ENCODE peak calls at places on chromosomes 1 and 21, in five cellular contexts. P, M, C, A and S are unnamed samples.

GRCh38 chr1:193031431-193031830 is 27.7 kb downstream of the UCHL5 start:
- DNase-seq in P (peak), M (peak), C (no peak), A (no peak), S (no peak)

GRCh38 chr1:16051039-16051438 is 7.5 kb downstream of the CLCNKB start:
- DNase-seq in P (no peak), M (no peak), C (no peak), A (no peak), S (no peak)

GRCh38 chr1:21904725-21905520 is 32.2 kb downstream of the HSPG2 start:
- DNase-seq in P (peak), M (peak), C (no peak), A (no peak), S (no peak)

GRCh38 chr1:232589111-232589808 is 40.7 kb downstream of the SIPA1L2 start:
- DNase-seq in P (no peak), M (no peak), C (no peak), A (no peak), S (no peak)

GRCh38 chr21:21268061-21268471 is 269.9 kb downstream of the NCAM2 start:
- DNase-seq in P (peak), M (no peak), C (peak), A (no peak), S (no peak)

GRCh38 chr21:25871566-25871965 is 136.8 kb downstream of the GABPA start:
- DNase-seq in P (no peak), M (no peak), C (peak), A (no peak), S (no peak)

GRCh38 chr21:44842721-44843445 is 25.0 kb upstream of the SUMO3 start:
- DNase-seq in P (no peak), M (no peak), C (no peak), A (no peak), S (no peak)

GRCh38 chr1:168488153-168488552 is 55.6 kb downstream of the XCL2 start:
- DNase-seq in P (peak), M (no peak), C (no peak), A (no peak), S (no peak)

GRCh38 chr1:3377166-3377565 is 77.3 kb upstream of the ARHGEF16 start:
- DNase-seq in P (no peak), M (no peak), C (no peak), A (no peak), S (no peak)

GRCh38 chr21:23162213-23162946 is 2164.2 kb downstream of the NCAM2 start:
- DNase-seq in P (no peak), M (peak), C (peak), A (no peak), S (no peak)

GRCh38 chr1:221903594-221903993 is 161.7 kb upstream of the DUSP10 start:
- DNase-seq in P (no peak), M (no peak), C (no peak), A (no peak), S (no peak)

GRCh38 chr1:72282690-72283203 is 408 bp upstream of the NEGR1 start:
- DNase-seq in P (peak), M (peak), C (peak), A (no peak), S (peak)

GRCh38 chr1:185419718-185420117 is 102.7 kb upstream of the IVNS1ABP start:
- DNase-seq in P (no peak), M (peak), C (no peak), A (no peak), S (no peak)

GRCh38 chr1:175564723-175565122 is 178.7 kb downstream of the TNR start:
- DNase-seq in P (no peak), M (no peak), C (no peak), A (no peak), S (no peak)

GRCh38 chr21:14797543-14797942 is 251.4 kb upstream of the SAMSN1 start:
- DNase-seq in P (no peak), M (no peak), C (no peak), A (no peak), S (no peak)

GRCh38 chr1:236009193-236009592 is 55.7 kb downstream of the NID1 start:
- DNase-seq in P (peak), M (peak), C (no peak), A (no peak), S (no peak)
- H3K4me3 ChIP-seq in P (no peak), M (no peak), C (no peak), A (no peak), S (no peak)

GRCh38 chr1:209267968-209268367 is 315.5 kb upstream of the CAMK1G start:
- DNase-seq in P (no peak), M (no peak), C (peak), A (no peak), S (no peak)

GRCh38 chr1:209266590-209267172 is 316.8 kb upstream of the CAMK1G start:
- DNase-seq in P (peak), M (peak), C (no peak), A (no peak), S (no peak)

GRCh38 chr1:209268479-209268878 is 315.0 kb upstream of the CAMK1G start:
- DNase-seq in P (no peak), M (no peak), C (peak), A (no peak), S (no peak)
- H3K4me2 ChIP-seq in P (no peak), M (no peak), C (no peak), A (no peak), S (no peak)

GRCh38 chr1:164685656-164686055 is 126.7 kb downstream of the PBX1 start:
- DNase-seq in P (no peak), M (peak), C (no peak), A (no peak), S (no peak)
- H4K8ac ChIP-seq in P (no peak), M (no peak), C (no peak), A (no peak), S (no peak)

DNA sequence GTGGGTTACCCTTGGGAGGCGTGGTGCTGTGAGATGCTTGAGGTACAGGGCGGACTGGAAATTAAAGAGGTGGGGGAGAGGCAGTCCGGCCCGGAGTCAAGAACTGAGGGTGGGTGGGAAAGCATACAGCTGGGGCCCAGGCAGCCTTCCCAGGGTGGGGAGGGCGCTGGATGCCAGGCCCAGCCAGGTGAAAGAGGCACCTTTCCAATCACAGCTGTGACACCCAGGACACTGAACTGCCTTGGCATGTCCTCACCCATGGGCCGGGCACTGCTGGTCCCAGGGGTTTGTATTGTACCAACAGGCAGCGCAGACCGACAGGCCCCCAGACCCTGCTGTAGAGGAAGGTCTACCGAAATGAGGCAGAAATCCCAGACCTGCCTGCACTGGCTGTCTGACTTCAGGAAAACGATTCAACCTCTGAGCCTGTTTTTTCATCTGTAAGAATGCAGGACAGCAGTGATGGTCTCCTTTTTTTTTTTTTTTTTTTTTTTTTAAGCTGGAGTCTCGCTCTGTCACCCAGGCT is 9.1 kb downstream of the SLC30A2 start:
- DNase-seq in P (no peak), M (no peak), C (no peak), A (no peak), S (no peak)
- H3K4me3 ChIP-seq in P (no peak), M (no peak), C (no peak), A (no peak), S (peak)

GRCh38 chr1:225941949-225942222 is 866 bp upstream of the LEFTY2 start:
- DNase-seq in P (no peak), M (no peak), C (no peak), A (no peak), S (no peak)
- H3K4me2 ChIP-seq in P (no peak), M (no peak), C (no peak), A (no peak), S (no peak)

GRCh38 chr1:227885648-227886502 is 61.9 kb downstream of the WNT9A start:
- DNase-seq in P (peak), M (no peak), C (no peak), A (no peak), S (no peak)
- H4K8ac ChIP-seq in P (no peak), M (no peak), C (no peak), A (no peak), S (peak)

GRCh38 chr1:160520582-160520981 is 2.5 kb downstream of the SLAMF6 start:
- DNase-seq in P (no peak), M (no peak), C (no peak), A (no peak), S (no peak)
- H3K4me3 ChIP-seq in P (no peak), M (no peak), C (no peak), A (no peak), S (no peak)